ENCODE peak calls at places on chromosomes 6 and 20, in six cellular contexts. I is epithelial cell of esophagus, Q is endothelial cell, N is ELF-1, B is sciatic nerve, G is hepatocyte. E is an unnamed sample.

GRCh38 chr6:110999634-111000270 is 17.9 kb downstream of the RPF2 start:
- DNase-seq in I (peak; percentile 51), Q (no peak), N (no peak), B (no peak), G (peak; percentile 28), E (no peak)

GRCh38 chr6:105593056-105593455 is 190.2 kb upstream of the PREP start:
- DNase-seq in I (no peak), Q (no peak), N (no peak), B (no peak), G (no peak), E (no peak)

GRCh38 chr6:144416773-144417172 is 131.6 kb downstream of the UTRN start:
- DNase-seq in I (no peak), Q (no peak), N (no peak), B (no peak), G (no peak), E (no peak)

GRCh38 chr6:16496210-16496609 is 257.8 kb downstream of the GMPR start:
- DNase-seq in I (peak; percentile 30), Q (no peak), N (no peak), B (no peak), G (no peak), E (no peak)

GRCh38 chr6:118408863-118409262 is 139.2 kb upstream of the PLN start:
- DNase-seq in I (no peak), Q (no peak), N (no peak), B (no peak), G (no peak), E (no peak)

GRCh38 chr20:48841196-48841860 is 13.5 kb upstream of the PREX1 start:
- DNase-seq in I (no peak), Q (no peak), N (no peak), B (no peak), G (no peak), E (no peak)

GRCh38 chr6:13908955-13909381 is 15.8 kb upstream of the RNF182 start:
- DNase-seq in I (peak; percentile 77), Q (peak; percentile 41), N (peak; percentile 61), B (no peak), G (peak; percentile 82), E (no peak)

GRCh38 chr6:157574851-157575424 is 193.9 kb downstream of the ZDHHC14 start:
- DNase-seq in I (no peak), Q (no peak), N (no peak), B (no peak), G (no peak), E (no peak)

GRCh38 chr6:156988276-156989158 is 211.3 kb downstream of the ARID1B start:
- DNase-seq in I (peak; percentile 43), Q (no peak), N (peak; percentile 64), B (no peak), G (peak; percentile 38), E (no peak)

GRCh38 chr6:36834576-36835293 is 4.5 kb downstream of the CPNE5 start:
- DNase-seq in I (no peak), Q (no peak), N (peak; percentile 60), B (no peak), G (no peak), E (no peak)

GRCh38 chr6:126181173-126181741 is 158.7 kb upstream of the CENPW start:
- DNase-seq in I (no peak), Q (no peak), N (peak; percentile 46), B (no peak), G (no peak), E (no peak)